ENCODE peak calls at places on chromosomes 16 and 17, in nine cellular contexts. E, H, R, K, W, G, J, O and I are unnamed samples.

GRCh38 chr16:84829168-84829965 is 9.6 kb downstream of the CRISPLD2 start:
- DNase-seq in K (peak), E (no peak), O (no peak), H (no peak), W (no peak), J (no peak), R (no peak), G (no peak), I (no peak)

GRCh38 chr17:17749921-17750320 is 68.7 kb downstream of the RAI1 start:
- DNase-seq in E (peak), R (peak), K (peak), G (peak), H (no peak), J (no peak), W (no peak), O (no peak), I (peak)

GRCh38 chr17:43645450-43645764 is 16.3 kb downstream of the MEOX1 start:
- DNase-seq in H (no peak), G (no peak), E (no peak), K (no peak), W (no peak), R (peak), J (no peak), O (no peak), I (no peak)

GRCh38 chr17:78355701-78356100 is 4.2 kb downstream of the SOCS3 start:
- DNase-seq in E (no peak), R (no peak), J (peak), W (no peak), G (no peak), O (no peak), H (no peak), K (no peak), I (no peak)

GRCh38 chr17:30555942-30556341 is 78.7 kb downstream of the GOSR1 start:
- DNase-seq in W (no peak), E (no peak), H (no peak), G (no peak), O (no peak), K (no peak), J (no peak), R (no peak), I (no peak)

GRCh38 chr17:40433551-40434384 is 9.5 kb upstream of the IGFBP4 start:
- DNase-seq in R (peak), K (peak), W (no peak), J (no peak), H (no peak), G (no peak), E (peak), O (peak), I (no peak)

GRCh38 chr17:9200197-9200662 is 178.9 kb downstream of the NTN1 start:
- DNase-seq in O (peak), G (no peak), E (no peak), R (no peak), J (no peak), K (no peak), W (no peak), H (no peak), I (no peak)

GRCh38 chr17:54754560-54754959 is 146.1 kb upstream of the TOM1L1 start:
- DNase-seq in R (peak), O (peak), K (no peak), E (no peak), W (no peak), J (no peak), H (no peak), G (no peak), I (no peak)

GRCh38 chr16:55466209-55466608 is 12.8 kb upstream of the MMP2 start:
- DNase-seq in J (no peak), O (no peak), K (no peak), H (no peak), G (no peak), W (no peak), R (no peak), E (no peak), I (no peak)

GRCh38 chr17:81427446-81428120 is 32.3 kb downstream of the BAHCC1 start:
- DNase-seq in H (no peak), J (peak), G (no peak), O (no peak), W (no peak), K (peak), R (no peak), E (peak), I (no peak)

GRCh38 chr16:72590179-72590937 is 418.4 kb upstream of the PMFBP1 start:
- DNase-seq in K (no peak), E (no peak), J (no peak), W (no peak), O (no peak), G (no peak), H (no peak), R (no peak), I (no peak)

GRCh38 chr17:42686520-42687137 is 4.3 kb downstream of the CNTNAP1 start:
- DNase-seq in H (no peak), E (peak), R (peak), O (no peak), K (no peak), W (no peak), J (no peak), G (no peak), I (no peak)

GRCh38 chr17:63439682-63440081 is 6.4 kb downstream of the CYB561 start:
- DNase-seq in J (no peak), E (no peak), W (no peak), R (no peak), K (peak), H (no peak), G (no peak), O (no peak), I (no peak)

GRCh38 chr17:50934161-50934560 is 68.0 kb upstream of the TOB1 start:
- DNase-seq in O (no peak), R (no peak), H (no peak), K (no peak), J (no peak), G (no peak), W (no peak), E (no peak), I (no peak)

GRCh38 chr17:31627960-31628359 is 231.1 kb downstream of the COPRS start:
- DNase-seq in O (no peak), W (no peak), G (no peak), E (no peak), J (no peak), K (peak), R (no peak), H (no peak), I (no peak)

GRCh38 chr17:81429813-81430510 is 34.7 kb downstream of the BAHCC1 start:
- DNase-seq in G (no peak), W (no peak), O (no peak), H (no peak), K (peak), E (no peak), R (peak), J (peak), I (no peak)

GRCh38 chr17:40318835-40319332 is 9.9 kb downstream of the RARA start:
- DNase-seq in E (no peak), O (peak), R (peak), G (no peak), W (no peak), H (no peak), K (no peak), J (no peak), I (no peak)

GRCh38 chr17:77801545-77802332 is 156.8 kb upstream of the TNRC6C start:
- DNase-seq in J (no peak), O (peak), H (no peak), R (no peak), E (peak), W (no peak), K (no peak), G (no peak), I (no peak)

GRCh38 chr17:1493291-1493980 is 950 bp upstream of the MYO1C start:
- DNase-seq in K (no peak), H (no peak), G (no peak), J (peak), O (no peak), R (peak), W (no peak), E (no peak), I (no peak)

GRCh38 chr17:33416131-33416530 is 123.0 kb upstream of the ASIC2 start:
- DNase-seq in W (no peak), O (no peak), J (no peak), G (no peak), H (no peak), R (no peak), E (no peak), K (no peak), I (no peak)

GRCh38 chr17:55549140-55549539 is 37.9 kb upstream of the SMIM36 start:
- DNase-seq in H (no peak), K (peak), G (no peak), W (no peak), R (peak), J (no peak), O (no peak), E (no peak), I (no peak)

GRCh38 chr17:6910987-6911603 is 79.6 kb upstream of the TEKT1 start:
- DNase-seq in G (no peak), R (peak), O (no peak), J (no peak), E (peak), H (peak), K (peak), W (no peak), I (no peak)

GRCh38 chr16:74232831-74233465 is 63.7 kb upstream of the PSMD7 start:
- DNase-seq in E (no peak), W (no peak), K (no peak), J (no peak), G (no peak), O (no peak), H (no peak), R (no peak), I (no peak)

GRCh38 chr17:11503292-11503691 is 95.0 kb upstream of the DNAH9 start:
- DNase-seq in R (peak), H (no peak), W (no peak), J (no peak), O (no peak), K (no peak), E (no peak), G (no peak), I (no peak)

GRCh38 chr17:80881321-80881720 is 110.3 kb upstream of the CHMP6 start:
- DNase-seq in W (no peak), J (no peak), O (peak), G (no peak), R (no peak), E (no peak), H (no peak), K (no peak), I (no peak)

GRCh38 chr16:49269231-49269630 is 12.4 kb downstream of the CBLN1 start:
- DNase-seq in G (no peak), H (no peak), W (no peak), E (peak), K (no peak), O (no peak), J (no peak), R (no peak), I (no peak)

GRCh38 chr17:60328679-60329078 is 63.3 kb downstream of the USP32 start:
- DNase-seq in E (no peak), H (no peak), R (no peak), O (no peak), W (no peak), G (no peak), J (no peak), K (no peak), I (no peak)

GRCh38 chr16:2027024-2028010 is 615 bp downstream of the NHERF2 start:
- DNase-seq in W (no peak), O (peak), J (peak), H (no peak), G (no peak), R (peak), K (peak), E (peak), I (no peak)

GRCh38 chr17:38455288-38455915 is 27.1 kb downstream of the ARHGAP23 start:
- DNase-seq in O (no peak), R (peak), H (no peak), W (no peak), G (no peak), J (no peak), K (peak), E (no peak), I (no peak)

GRCh38 chr17:8581002-8581658 is 49.4 kb downstream of the MYH10 start:
- DNase-seq in E (no peak), J (no peak), H (no peak), W (no peak), R (no peak), K (no peak), O (no peak), G (no peak), I (peak)

GRCh38 chr17:68514809-68515208 is 2.6 kb downstream of the PRKAR1A start:
- DNase-seq in G (no peak), E (no peak), J (no peak), R (no peak), K (no peak), H (peak), O (no peak), W (no peak), I (no peak)

GRCh38 chr16:81466351-81466960 is 21.8 kb downstream of the CMIP start:
- DNase-seq in H (no peak), K (no peak), O (no peak), E (peak), W (no peak), J (no peak), R (peak), G (no peak), I (no peak)

GRCh38 chr16:82358601-82359221 is 188.7 kb upstream of the MPHOSPH6 start:
- DNase-seq in G (no peak), E (no peak), J (no peak), W (no peak), H (no peak), O (no peak), K (no peak), R (no peak), I (no peak)